ENCODE peak calls at places on chromosomes 16 and 17, in nine cellular contexts. One of them, this sample, is unnamed.

GRCh38 chr17:36547776-36548175 is 3.1 kb downstream of the GGNBP2 start:
- DNase-seq in hypothalamus: no peak
- DNase-seq in right cardiac atrium: no peak
- DNase-seq in GM18507: no peak
- DNase-seq in stimulated activated CD8-positive, alpha-beta memory T cell treated with anti-CD3 and anti-CD28 coated beads, Interleukin-2, amount 100 ng/mL, for 1 hour: no peak
- DNase-seq in hepatocyte: no peak
- DNase-seq in D341Med: no peak
- DNase-seq in LoVo: no peak
- DNase-seq in activated CD4-positive, alpha-beta T cell treated with anti-CD3 and anti-CD28 coated beads for 24 hours: no peak
- DNase-seq in this sample: no peak

GRCh38 chr17:77783991-77784820 is 174.3 kb upstream of the TNRC6C start:
- DNase-seq in D341Med: no peak
- DNase-seq in LoVo: no peak
- DNase-seq in activated CD4-positive, alpha-beta T cell treated with anti-CD3 and anti-CD28 coated beads for 24 hours: peak; percentile 29
- DNase-seq in hypothalamus: no peak
- DNase-seq in stimulated activated CD8-positive, alpha-beta memory T cell treated with anti-CD3 and anti-CD28 coated beads, Interleukin-2, amount 100 ng/mL, for 1 hour: peak; percentile 51
- DNase-seq in hepatocyte: no peak
- DNase-seq in GM18507: peak; percentile 30
- DNase-seq in right cardiac atrium: peak; percentile 55
- DNase-seq in this sample: no peak

GRCh38 chr17:28792877-28793666 is 49.3 kb downstream of the TRAF4 start:
- DNase-seq in GM18507: no peak
- DNase-seq in hypothalamus: no peak
- DNase-seq in LoVo: no peak
- DNase-seq in hepatocyte: no peak
- DNase-seq in stimulated activated CD8-positive, alpha-beta memory T cell treated with anti-CD3 and anti-CD28 coated beads, Interleukin-2, amount 100 ng/mL, for 1 hour: no peak
- DNase-seq in activated CD4-positive, alpha-beta T cell treated with anti-CD3 and anti-CD28 coated beads for 24 hours: no peak
- DNase-seq in right cardiac atrium: no peak
- DNase-seq in D341Med: no peak
- DNase-seq in this sample: no peak

GRCh38 chr16:23367564-23367963 is 65.5 kb downstream of the SCNN1B start:
- DNase-seq in hypothalamus: no peak
- DNase-seq in LoVo: no peak
- DNase-seq in hepatocyte: no peak
- DNase-seq in D341Med: no peak
- DNase-seq in stimulated activated CD8-positive, alpha-beta memory T cell treated with anti-CD3 and anti-CD28 coated beads, Interleukin-2, amount 100 ng/mL, for 1 hour: no peak
- DNase-seq in activated CD4-positive, alpha-beta T cell treated with anti-CD3 and anti-CD28 coated beads for 24 hours: no peak
- DNase-seq in right cardiac atrium: no peak
- DNase-seq in GM18507: no peak
- DNase-seq in this sample: no peak

GRCh38 chr16:68992521-68992920 is 112.9 kb upstream of the HAS3 start:
- DNase-seq in activated CD4-positive, alpha-beta T cell treated with anti-CD3 and anti-CD28 coated beads for 24 hours: no peak
- DNase-seq in hypothalamus: no peak
- DNase-seq in GM18507: no peak
- DNase-seq in stimulated activated CD8-positive, alpha-beta memory T cell treated with anti-CD3 and anti-CD28 coated beads, Interleukin-2, amount 100 ng/mL, for 1 hour: no peak
- DNase-seq in LoVo: peak; percentile 59
- DNase-seq in hepatocyte: peak; percentile 8
- DNase-seq in D341Med: no peak
- DNase-seq in right cardiac atrium: no peak
- DNase-seq in this sample: peak; percentile 25

GRCh38 chr16:13342675-13343074 is 441.3 kb downstream of the SHISA9 start:
- DNase-seq in LoVo: no peak
- DNase-seq in GM18507: no peak
- DNase-seq in hypothalamus: no peak
- DNase-seq in stimulated activated CD8-positive, alpha-beta memory T cell treated with anti-CD3 and anti-CD28 coated beads, Interleukin-2, amount 100 ng/mL, for 1 hour: no peak
- DNase-seq in D341Med: no peak
- DNase-seq in activated CD4-positive, alpha-beta T cell treated with anti-CD3 and anti-CD28 coated beads for 24 hours: no peak
- DNase-seq in hepatocyte: no peak
- DNase-seq in right cardiac atrium: no peak
- DNase-seq in this sample: no peak

GRCh38 chr16:56356276-56357241 is 68.8 kb downstream of the AMFR start:
- DNase-seq in stimulated activated CD8-positive, alpha-beta memory T cell treated with anti-CD3 and anti-CD28 coated beads, Interleukin-2, amount 100 ng/mL, for 1 hour: peak; percentile 24
- DNase-seq in hypothalamus: no peak
- DNase-seq in right cardiac atrium: peak; percentile 94
- DNase-seq in hepatocyte: peak; percentile 93
- DNase-seq in D341Med: peak; percentile 87
- DNase-seq in GM18507: peak; percentile 86
- DNase-seq in activated CD4-positive, alpha-beta T cell treated with anti-CD3 and anti-CD28 coated beads for 24 hours: peak; percentile 20
- DNase-seq in LoVo: peak; percentile 81
- DNase-seq in this sample: peak; percentile 86

GRCh38 chr16:88936008-88936912 is 40.7 kb downstream of the CBFA2T3 start:
- DNase-seq in GM18507: no peak
- DNase-seq in D341Med: no peak
- DNase-seq in LoVo: peak; percentile 54
- DNase-seq in hepatocyte: no peak
- DNase-seq in activated CD4-positive, alpha-beta T cell treated with anti-CD3 and anti-CD28 coated beads for 24 hours: no peak
- DNase-seq in hypothalamus: no peak
- DNase-seq in right cardiac atrium: peak; percentile 76
- DNase-seq in stimulated activated CD8-positive, alpha-beta memory T cell treated with anti-CD3 and anti-CD28 coated beads, Interleukin-2, amount 100 ng/mL, for 1 hour: no peak
- DNase-seq in this sample: peak; percentile 60

GRCh38 chr17:50133028-50133768 is 3.2 kb upstream of the SAMD14 start:
- DNase-seq in D341Med: no peak
- DNase-seq in LoVo: no peak
- DNase-seq in right cardiac atrium: peak; percentile 61
- DNase-seq in hypothalamus: no peak
- DNase-seq in hepatocyte: peak; percentile 52
- DNase-seq in activated CD4-positive, alpha-beta T cell treated with anti-CD3 and anti-CD28 coated beads for 24 hours: no peak
- DNase-seq in GM18507: no peak
- DNase-seq in stimulated activated CD8-positive, alpha-beta memory T cell treated with anti-CD3 and anti-CD28 coated beads, Interleukin-2, amount 100 ng/mL, for 1 hour: no peak
- DNase-seq in this sample: peak; percentile 50

GRCh38 chr17:7173687-7174602 is 5.2 kb downstream of the ASGR1 start:
- DNase-seq in hypothalamus: no peak
- DNase-seq in GM18507: peak; percentile 23
- DNase-seq in hepatocyte: peak; percentile 63
- DNase-seq in right cardiac atrium: peak; percentile 85
- DNase-seq in LoVo: no peak
- DNase-seq in D341Med: peak; percentile 47
- DNase-seq in stimulated activated CD8-positive, alpha-beta memory T cell treated with anti-CD3 and anti-CD28 coated beads, Interleukin-2, amount 100 ng/mL, for 1 hour: no peak
- DNase-seq in activated CD4-positive, alpha-beta T cell treated with anti-CD3 and anti-CD28 coated beads for 24 hours: no peak
- DNase-seq in this sample: peak; percentile 62

GRCh38 chr17:5912927-5913565 is 157.1 kb upstream of the WSCD1 start:
- DNase-seq in stimulated activated CD8-positive, alpha-beta memory T cell treated with anti-CD3 and anti-CD28 coated beads, Interleukin-2, amount 100 ng/mL, for 1 hour: no peak
- DNase-seq in right cardiac atrium: no peak
- DNase-seq in hypothalamus: no peak
- DNase-seq in activated CD4-positive, alpha-beta T cell treated with anti-CD3 and anti-CD28 coated beads for 24 hours: no peak
- DNase-seq in D341Med: no peak
- DNase-seq in LoVo: no peak
- DNase-seq in GM18507: no peak
- DNase-seq in hepatocyte: no peak
- DNase-seq in this sample: no peak

This sample was measured in HT-29.